ENCODE peak calls at places on chromosomes 13 and 19, in five cellular contexts. N is cardiac fibroblast, K is ELR, V is GM12864, Z is heart right ventricle. E is an unnamed sample.

GRCh38 chr13:74452176-74452575 is 318.0 kb upstream of the KLF12 start:
- DNase-seq in N (peak), Z (no peak), V (no peak), K (no peak), E (no peak)

GRCh38 chr19:41597600-41598041 is 21.7 kb downstream of the CEACAM21 start:
- DNase-seq in V (peak), Z (peak), N (peak), K (peak), E (peak)

GRCh38 chr13:44819245-44819644 is 170.0 kb downstream of the NUFIP1 start:
- DNase-seq in N (peak), Z (no peak), V (no peak), K (peak), E (no peak)

GRCh38 chr19:4064073-4064550 is 2.6 kb downstream of the ZBTB7A start:
- DNase-seq in K (peak), N (peak), V (no peak), Z (no peak), E (no peak)

GRCh38 chr19:36330226-36330625 is 48.8 kb downstream of the ZFP14 start:
- DNase-seq in Z (no peak), K (no peak), N (no peak), V (no peak), E (no peak)

GRCh38 chr13:19927117-19927734 is 31.3 kb upstream of the ZMYM2 start:
- DNase-seq in Z (no peak), N (peak), K (peak), V (no peak), E (no peak)

GRCh38 chr13:75432045-75432444 is 49.9 kb downstream of the TBC1D4 start:
- DNase-seq in Z (no peak), N (peak), K (peak), V (no peak), E (no peak)

GRCh38 chr13:110525328-110526319 is 35.9 kb downstream of the RAB20 start:
- DNase-seq in N (no peak), V (peak), Z (peak), K (no peak), E (peak)

GRCh38 chr13:78978381-78978998 is 319.5 kb upstream of the OBI1 start:
- DNase-seq in N (peak), Z (peak), V (peak), K (peak), E (no peak)

GRCh38 chr19:42244452-42245220 is 2.2 kb upstream of the GSK3A start:
- DNase-seq in K (peak), Z (peak), N (peak), V (peak), E (peak)

GRCh38 chr13:44158741-44159632 is 214.6 kb upstream of the SERP2 start:
- DNase-seq in Z (no peak), N (peak), K (no peak), V (no peak), E (no peak)